ENCODE peak calls at places on chromosomes 13 and 19, in four cellular contexts. F is osteocyte, I is GM12865, Y is activated B cell treated with CpG ODN at 0.5 μM for 24 hours. O is an unnamed sample.

GRCh38 chr13:36046672-36047071 is 84.5 kb downstream of the DCLK1 start:
- DNase-seq in Y (no peak), F (no peak), I (peak), O (no peak)

GRCh38 chr19:40279120-40279551 is 6.0 kb downstream of the AKT2 start:
- DNase-seq in I (peak), Y (no peak), F (no peak), O (no peak)

GRCh38 chr13:38763446-38764381 is 76.8 kb downstream of the FREM2 start:
- DNase-seq in Y (no peak), I (peak), F (no peak), O (no peak)

GRCh38 chr19:4352701-4353121 is 9.3 kb downstream of the MPND start:
- DNase-seq in Y (no peak), I (peak), F (peak), O (no peak)

GRCh38 chr13:85241045-85241444 is 558.2 kb downstream of the SLITRK6 start:
- DNase-seq in Y (no peak), F (no peak), I (no peak), O (no peak)

GRCh38 chr19:41355035-41355434 is 1.3 kb upstream of the TGFB1 start:
- DNase-seq in Y (no peak), I (no peak), F (no peak), O (no peak)

GRCh38 chr19:328025-328505 is 16.5 kb downstream of the MIER2 start:
- DNase-seq in F (no peak), Y (no peak), I (no peak), O (no peak)

GRCh38 chr19:45076029-45076850 is at the start of gene ZNF296:
- DNase-seq in Y (peak), I (peak), F (no peak), O (no peak)

GRCh38 chr19:57648336-57649003 is 15.5 kb downstream of the ZNF211 start:
- DNase-seq in F (no peak), I (no peak), Y (no peak), O (no peak)

GRCh38 chr13:114259374-114259773 is 22.0 kb upstream of the UPF3A start:
- DNase-seq in F (no peak), Y (no peak), I (no peak), O (no peak)

GRCh38 chr13:102940143-102940542 is 94.3 kb downstream of the ERCC5 start:
- DNase-seq in Y (no peak), F (no peak), I (no peak), O (no peak)
- TF ChIP-seq CTCF in Y (no peak), F (no peak), I (no peak), O (no peak)

GRCh38 chr19:1768248-1768647 is 14.9 kb downstream of the ONECUT3 start:
- DNase-seq in F (no peak), I (no peak), Y (no peak), O (no peak)
- TF ChIP-seq CTCF in F (no peak), I (peak), Y (no peak), O (peak)

DNA sequence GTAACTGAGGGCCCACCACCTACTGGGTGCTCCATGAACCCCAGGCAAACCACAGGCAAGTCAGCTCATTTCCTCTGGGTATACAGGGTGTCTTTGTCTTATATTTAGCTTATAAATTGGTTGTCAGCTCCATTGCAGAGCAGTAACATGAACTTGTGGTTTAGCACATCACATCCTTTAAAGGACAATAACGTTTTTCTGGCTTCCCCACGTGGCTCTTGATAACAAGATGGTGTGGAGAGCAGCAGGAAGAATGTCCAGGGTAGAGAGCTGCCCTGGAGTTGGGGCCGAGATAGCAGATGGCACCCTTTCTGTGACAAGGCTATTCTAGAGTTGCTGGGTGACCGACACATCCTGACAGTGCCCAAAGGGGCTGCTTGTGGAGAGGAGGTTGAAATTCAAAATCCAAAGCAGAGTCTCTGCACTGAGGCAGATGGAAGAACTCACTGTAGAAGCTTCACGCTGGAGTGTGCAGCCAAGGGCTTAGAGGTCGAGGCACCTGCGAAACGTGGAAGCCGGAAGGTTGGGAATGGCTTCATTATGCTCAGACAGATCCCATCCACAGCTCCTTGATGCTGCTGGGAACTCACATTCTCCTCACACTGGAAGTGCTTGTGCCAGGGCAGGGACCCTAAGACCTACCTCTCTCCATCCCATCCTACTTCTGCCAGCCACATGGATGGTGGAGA is 133.0 kb upstream of the FRY start:
- DNase-seq in I (peak), F (no peak), Y (no peak), O (no peak)
- TF ChIP-seq CTCF in I (no peak), F (no peak), Y (no peak), O (no peak)

GRCh38 chr19:28324275-28325060 is 888.5 kb downstream of the UQCRFS1 start:
- DNase-seq in F (no peak), Y (no peak), I (no peak), O (no peak)
- TF ChIP-seq CTCF in F (no peak), Y (no peak), I (peak), O (peak)

GRCh38 chr19:17881701-17882100 is 10.0 kb downstream of the SLC5A5 start:
- DNase-seq in Y (no peak), I (no peak), F (no peak), O (no peak)
- TF ChIP-seq CTCF in Y (no peak), I (no peak), F (no peak), O (no peak)

DNA sequence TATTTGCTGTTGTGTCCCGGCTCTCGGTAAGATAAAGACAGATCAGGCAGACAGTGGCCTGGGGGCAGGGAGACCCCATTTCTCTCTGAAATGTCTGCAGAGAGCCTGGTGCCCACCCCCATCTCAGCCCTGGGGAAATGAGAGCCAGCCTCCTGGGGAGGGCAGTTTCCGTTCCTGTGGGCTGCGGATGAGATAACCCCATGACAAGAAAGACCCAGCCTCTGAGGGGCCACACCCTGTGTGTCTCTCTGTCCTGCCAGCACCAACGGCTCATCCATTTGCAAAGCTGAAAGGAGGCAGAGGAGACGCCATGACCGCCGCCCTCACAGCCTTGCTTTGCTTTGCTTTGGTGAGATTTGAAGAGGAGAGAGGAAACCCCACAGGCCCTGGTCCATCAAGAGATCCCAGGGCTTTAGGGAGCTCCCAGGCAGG is 28.1 kb upstream of the KIR3DL3 start:
- DNase-seq in I (peak), Y (no peak), F (no peak), O (no peak)
- TF ChIP-seq CTCF in I (no peak), Y (no peak), F (no peak), O (no peak)

GRCh38 chr19:54121259-54121658 is 5.7 kb downstream of the PRPF31 start:
- DNase-seq in I (no peak), Y (no peak), F (no peak), O (no peak)
- TF ChIP-seq CTCF in I (no peak), Y (no peak), F (no peak), O (no peak)

GRCh38 chr19:1829958-1830357 is 17.9 kb upstream of the ATP8B3 start:
- DNase-seq in I (no peak), Y (no peak), F (no peak), O (no peak)

GRCh38 chr19:1833540-1833939 is 14.7 kb downstream of the REXO1 start:
- DNase-seq in F (no peak), Y (no peak), I (no peak), O (no peak)

GRCh38 chr19:1830568-1830967 is 17.7 kb downstream of the REXO1 start:
- DNase-seq in I (no peak), Y (no peak), F (no peak), O (no peak)

GRCh38 chr19:1830978-1831377 is 17.3 kb downstream of the REXO1 start:
- DNase-seq in I (no peak), Y (no peak), F (no peak), O (no peak)

DNA sequence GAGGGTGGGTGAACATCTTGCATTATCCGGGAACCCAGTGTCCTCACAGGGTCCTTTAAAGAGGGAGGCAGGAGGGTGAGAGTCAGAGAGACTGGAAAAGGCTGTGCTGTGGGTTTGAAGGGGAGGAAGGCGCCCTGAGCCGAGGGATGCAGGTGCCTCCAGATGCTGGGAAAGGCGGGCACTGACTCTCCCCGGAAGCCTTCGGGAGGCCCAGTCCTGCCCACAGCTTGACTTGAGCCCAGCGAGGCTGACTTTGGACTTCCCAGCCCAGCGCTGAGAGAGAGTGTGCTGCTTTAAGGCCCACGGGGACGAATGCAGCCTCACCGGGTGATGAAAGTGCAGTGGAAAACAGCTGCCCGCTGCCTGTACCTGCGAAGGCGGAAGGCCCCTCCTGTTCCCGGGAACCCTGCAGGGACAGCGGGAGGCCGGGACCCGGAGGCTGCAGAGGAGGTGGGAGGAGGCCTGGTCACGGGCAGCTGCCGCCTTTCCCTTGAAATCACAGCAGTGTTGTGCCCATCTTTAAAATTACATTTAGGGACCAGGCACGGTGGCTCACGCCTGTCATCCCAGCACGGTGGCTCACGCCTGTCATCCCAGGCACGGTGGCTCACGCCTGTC is 16.1 kb downstream of the REXO1 start:
- DNase-seq in F (no peak), Y (no peak), I (no peak), O (no peak)
- TF ChIP-seq CTCF in F (no peak), Y (no peak), I (no peak), O (no peak)

DNA sequence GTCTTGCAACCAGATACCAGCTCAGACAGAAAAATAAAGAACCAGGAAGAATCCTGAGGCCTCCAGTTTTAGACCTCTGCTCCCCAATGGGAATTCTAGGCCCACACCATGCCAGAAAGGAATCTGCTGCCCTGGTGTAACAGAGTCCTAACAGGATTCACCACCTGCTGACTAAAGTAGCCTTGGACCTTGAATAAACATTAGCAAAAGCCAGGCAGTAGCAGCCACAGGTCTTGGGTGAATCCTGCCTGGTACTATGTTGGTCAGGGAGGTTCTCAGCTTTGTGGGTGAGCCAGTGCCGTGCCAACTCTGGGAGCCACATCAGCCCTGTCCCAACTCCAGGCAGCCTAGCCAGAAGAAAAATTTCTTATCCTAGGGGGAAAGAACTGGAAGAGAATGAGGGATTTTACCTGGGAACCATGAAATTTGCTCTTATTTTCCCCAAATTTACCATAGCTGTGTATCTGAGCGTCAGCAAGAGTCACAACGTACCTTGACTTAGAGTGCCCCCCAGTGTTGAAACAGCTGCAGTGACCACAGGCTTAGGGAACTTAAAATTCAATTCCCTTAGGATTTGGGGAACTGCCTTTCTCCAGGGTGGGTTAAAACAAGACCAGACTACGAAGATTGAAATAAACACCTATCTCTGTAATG is 1895.6 kb upstream of the PRR20A start:
- DNase-seq in Y (no peak), F (no peak), I (peak), O (no peak)
- TF ChIP-seq CTCF in Y (no peak), F (peak), I (peak), O (peak)

DNA sequence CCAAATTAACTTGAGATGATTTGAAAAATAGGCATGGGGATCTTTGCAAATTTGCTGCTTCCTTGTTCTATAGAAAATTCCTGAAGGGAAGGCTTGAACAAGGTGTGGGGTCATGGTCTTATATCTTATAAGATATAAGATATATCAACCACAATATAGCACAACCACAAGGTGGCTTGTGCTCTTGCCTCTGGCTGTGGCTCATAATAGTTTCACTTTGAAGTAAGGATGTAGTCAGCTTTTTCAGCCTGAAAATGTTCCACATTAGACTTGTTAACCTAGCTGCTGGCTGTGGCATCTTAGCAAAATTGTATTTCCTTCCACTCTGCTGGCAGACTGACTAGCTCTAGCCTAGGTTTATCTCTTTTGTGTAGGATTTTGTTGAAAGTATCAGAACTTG is 169.7 kb downstream of the KLF5 start:
- DNase-seq in F (no peak), I (no peak), Y (no peak), O (no peak)
- TF ChIP-seq CTCF in F (peak), I (no peak), Y (no peak), O (peak)